ENCODE peak calls at places on chromosomes 3 and 15, in six cellular contexts. E is CD8-positive, alpha-beta T cell; D is fibroblast of pulmonary artery; H is HL-60; P is mucosa of descending colon; V is dorsolateral prefrontal cortex. A is an unnamed sample.

GRCh38 chr15:29090617-29091466 is 178.8 kb downstream of the NSMCE3 start:
- DNase-seq in E (peak; percentile 21), D (peak; percentile 37), H (peak; percentile 4), P (peak; percentile 19), V (no peak), A (peak; percentile 29)

GRCh38 chr15:50883903-50884302 is 24.6 kb upstream of the AP4E1 start:
- DNase-seq in E (no peak), D (peak; percentile 65), H (peak; percentile 89), P (no peak), V (no peak), A (peak; percentile 79)

GRCh38 chr3:63344676-63345075 is 66.6 kb downstream of the SYNPR start:
- DNase-seq in E (no peak), D (no peak), H (no peak), P (no peak), V (no peak), A (no peak)

GRCh38 chr3:82133070-82133606 is 371.7 kb upstream of the GBE1 start:
- DNase-seq in E (peak; percentile 17), D (peak; percentile 77), H (peak; percentile 56), P (peak; percentile 44), V (peak; percentile 48), A (peak; percentile 79)

GRCh38 chr3:86225461-86225860 is 765.5 kb downstream of the VGLL3 start:
- DNase-seq in E (no peak), D (no peak), H (no peak), P (no peak), V (no peak), A (no peak)

GRCh38 chr3:78823859-78824258 is 943.9 kb downstream of the ROBO1 start:
- DNase-seq in E (no peak), D (peak; percentile 78), H (no peak), P (no peak), V (no peak), A (peak; percentile 76)

GRCh38 chr3:116148881-116149530 is 296.3 kb downstream of the LSAMP start:
- DNase-seq in E (no peak), D (peak; percentile 27), H (no peak), P (no peak), V (no peak), A (peak; percentile 37)

GRCh38 chr3:169907476-169907875 is 3.9 kb upstream of the SAMD7 start:
- DNase-seq in E (no peak), D (no peak), H (no peak), P (no peak), V (no peak), A (no peak)

GRCh38 chr3:50189274-50189673 is 2.1 kb upstream of the GNAT1 start:
- DNase-seq in E (no peak), D (peak; percentile 90), H (peak; percentile 73), P (peak; percentile 87), V (peak; percentile 82), A (peak; percentile 85)

GRCh38 chr15:59501531-59502113 is 63.6 kb downstream of the FAM81A start:
- DNase-seq in E (no peak), D (peak; percentile 71), H (no peak), P (peak; percentile 66), V (no peak), A (peak; percentile 58)

GRCh38 chr15:26087395-26087794 is 224.3 kb upstream of the ATP10A start:
- DNase-seq in E (no peak), D (peak; percentile 3), H (no peak), P (no peak), V (no peak), A (no peak)

GRCh38 chr15:26083457-26084350 is 220.6 kb upstream of the ATP10A start:
- DNase-seq in E (no peak), D (no peak), H (no peak), P (no peak), V (no peak), A (no peak)

GRCh38 chr15:26081758-26082068 is 218.6 kb upstream of the ATP10A start:
- DNase-seq in E (no peak), D (no peak), H (no peak), P (no peak), V (no peak), A (no peak)

GRCh38 chr15:26082833-26083174 is 219.7 kb upstream of the ATP10A start:
- DNase-seq in E (no peak), D (peak; percentile 1), H (no peak), P (no peak), V (no peak), A (peak; percentile 54)

GRCh38 chr15:26082069-26082832 is 219.1 kb upstream of the ATP10A start:
- DNase-seq in E (peak; percentile 91), D (peak; percentile 97), H (peak; percentile 92), P (peak; percentile 94), V (peak; percentile 97), A (peak; percentile 98)
- TF ChIP-seq CTCF in E (no peak), D (no peak), H (no peak), P (no peak), V (no peak), A (no peak)

DNA sequence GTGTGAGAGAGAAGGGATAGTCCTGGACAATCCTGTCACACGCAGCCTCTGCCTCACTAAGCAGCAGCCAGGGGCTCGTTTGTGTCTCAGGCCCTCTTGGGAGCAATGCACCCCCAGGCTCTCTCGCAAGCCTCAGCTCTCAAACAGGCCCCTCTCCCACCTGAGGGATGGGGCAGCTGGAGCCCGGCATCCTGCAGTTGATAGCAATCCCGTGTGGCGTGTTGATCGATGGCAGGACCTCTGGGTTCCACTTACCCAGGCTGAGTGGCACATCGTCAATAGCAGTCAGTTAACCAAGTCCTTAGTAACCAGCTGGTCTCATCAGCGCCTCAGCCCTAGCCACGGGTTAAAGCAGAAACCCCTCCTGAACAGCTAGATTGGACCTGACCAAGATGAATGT is 36.5 kb upstream of the PLXNA1 start:
- DNase-seq in E (no peak), D (no peak), H (no peak), P (no peak), V (peak; percentile 20), A (no peak)
- H3K4me3 ChIP-seq in E (no peak overlapping the region), D (no peak overlapping the region), H (no peak overlapping the region), P (no peak overlapping the region), V (no peak overlapping the region), A (no peak overlapping the region)

DNA sequence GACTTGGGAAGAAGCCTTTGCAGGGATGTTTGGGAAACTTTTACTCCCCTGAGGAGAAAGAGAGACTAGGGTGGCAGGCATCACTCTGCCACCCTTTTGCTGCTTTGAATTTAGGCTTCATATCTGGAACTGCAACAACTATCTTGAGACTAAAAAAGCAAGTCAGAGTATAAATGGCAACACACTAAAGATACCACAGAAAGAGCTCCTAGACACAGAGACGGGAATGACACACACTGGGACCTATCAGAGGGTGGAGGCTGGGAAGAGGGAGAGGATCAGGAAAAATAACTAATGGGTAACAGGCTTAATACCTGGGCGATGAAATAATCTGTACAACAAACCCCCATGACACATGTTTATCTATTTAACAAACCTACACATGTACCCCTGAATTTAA is 237.8 kb downstream of the FGF12 start:
- DNase-seq in E (no peak), D (no peak), H (no peak), P (no peak), V (no peak), A (no peak)
- TF ChIP-seq CTCF in E (no peak), D (no peak), H (no peak), P (no peak), V (no peak), A (no peak)

GRCh38 chr3:123313889-123314288 is 112.1 kb downstream of the SEC22A start:
- DNase-seq in E (no peak), D (no peak), H (no peak), P (no peak), V (no peak), A (no peak)

GRCh38 chr3:123310186-123310585 is 108.4 kb downstream of the SEC22A start:
- DNase-seq in E (no peak), D (no peak), H (no peak), P (no peak), V (no peak), A (no peak)

GRCh38 chr3:123312331-123313265 is 110.9 kb downstream of the SEC22A start:
- DNase-seq in E (no peak), D (no peak), H (no peak), P (no peak), V (no peak), A (no peak)

GRCh38 chr3:123311201-123311600 is 109.5 kb downstream of the SEC22A start:
- DNase-seq in E (no peak), D (no peak), H (no peak), P (no peak), V (no peak), A (no peak)

DNA sequence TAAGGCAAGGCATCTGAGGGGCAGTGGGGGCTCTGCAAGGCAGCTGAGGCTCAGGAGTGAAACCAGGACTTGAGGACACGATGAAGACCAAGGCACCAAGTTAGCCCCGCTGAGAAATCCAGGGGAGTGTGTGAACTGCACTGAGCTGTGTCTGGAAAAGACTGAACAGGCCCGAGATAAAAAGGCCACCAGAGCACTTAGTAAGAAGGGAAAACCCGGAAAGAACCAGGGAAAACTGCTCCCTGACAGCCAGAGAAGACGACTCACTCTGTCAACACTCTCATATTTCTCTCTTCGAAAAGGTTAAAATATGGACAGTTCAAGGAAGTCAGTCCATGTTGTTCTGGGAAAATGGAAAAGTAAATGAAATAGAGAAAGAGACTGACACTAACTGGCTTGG is 109.0 kb downstream of the SEC22A start:
- DNase-seq in E (no peak), D (no peak), H (no peak), P (no peak), V (no peak), A (no peak)
- H3K4me3 ChIP-seq in E (no peak overlapping the region), D (no peak overlapping the region), H (no peak overlapping the region), P (no peak overlapping the region), V (no peak overlapping the region), A (no peak overlapping the region)

GRCh38 chr3:33884204-33884561 is 85.8 kb downstream of the PDCD6IP start:
- DNase-seq in E (no peak), D (peak; percentile 39), H (no peak), P (no peak), V (peak; percentile 66), A (peak; percentile 44)
- TF ChIP-seq CTCF in E (no peak), D (peak; percentile 37), H (no peak), P (no peak), V (peak; percentile 7), A (peak; percentile 49)

GRCh38 chr3:5095879-5096278 is 26.2 kb upstream of the ARL8B start:
- DNase-seq in E (no peak), D (peak; percentile 41), H (no peak), P (no peak), V (no peak), A (peak; percentile 11)
- H3K4me3 ChIP-seq in E (no peak overlapping the region), D (peak overlapping the region; percentile 33), H (no peak overlapping the region), P (no peak overlapping the region), V (peak overlapping the region; percentile 51), A (peak overlapping the region; percentile 18)

DNA sequence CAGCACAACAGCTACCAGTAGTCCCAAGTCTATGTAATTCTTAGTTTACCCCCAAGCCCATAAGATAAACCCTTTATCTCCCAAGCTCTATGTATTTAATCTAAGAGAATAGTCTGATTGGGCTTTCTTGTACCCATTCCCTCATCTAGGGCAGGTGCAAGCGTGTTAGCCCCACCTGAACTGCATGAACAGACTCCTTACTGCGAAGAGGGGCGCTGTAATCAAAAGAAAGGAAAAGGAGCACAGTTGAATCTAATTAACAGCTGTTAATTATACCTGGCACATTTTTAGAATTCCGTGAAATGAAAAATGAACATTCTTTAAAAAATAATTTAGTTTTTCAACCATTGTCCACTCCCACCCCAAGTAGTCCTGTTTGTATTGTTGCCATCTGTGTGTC is 26.4 kb upstream of the NEDD4 start:
- DNase-seq in E (no peak), D (no peak), H (no peak), P (no peak), V (no peak), A (no peak)
- TF ChIP-seq CTCF in E (no peak), D (no peak), H (no peak), P (no peak), V (no peak), A (no peak)

DNA sequence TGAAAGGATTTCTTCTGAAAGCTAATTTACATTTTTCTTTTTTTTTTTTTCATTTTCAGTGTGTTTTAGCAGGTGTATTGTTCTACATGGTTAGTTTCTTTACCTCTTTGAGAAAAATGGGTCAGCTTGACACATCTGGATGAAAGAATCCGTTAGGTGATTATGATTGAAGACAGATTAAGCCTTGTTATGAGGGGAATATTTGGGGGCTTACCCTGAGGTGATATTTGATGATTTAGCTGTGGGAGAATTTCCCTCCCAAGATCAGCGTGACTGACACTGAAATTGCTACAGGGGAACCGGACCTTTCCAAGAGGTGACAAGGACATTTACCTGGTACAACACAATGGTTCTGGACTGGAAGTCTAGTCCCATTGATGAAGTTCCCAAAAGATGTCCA is 147.5 kb downstream of the NFKBIZ start:
- DNase-seq in E (no peak), D (no peak), H (no peak), P (no peak), V (no peak), A (no peak)
- H3K4me3 ChIP-seq in E (no peak overlapping the region), D (no peak overlapping the region), H (no peak overlapping the region), P (no peak overlapping the region), V (no peak overlapping the region), A (no peak overlapping the region)

A was measured in cardiac fibroblast.